ENCODE peak calls at places on chromosomes 4 and X, in seven cellular contexts. Z, T, U, G, S, E and H are unnamed samples.

GRCh38 chr4:88090898-88091297 is 67.5 kb downstream of the ABCG2 start:
- DNase-seq in E (no peak), T (no peak), G (no peak), U (no peak), S (no peak), Z (peak; percentile 48), H (no peak)

GRCh38 chr4:5472166-5472565 is 236.2 kb downstream of the EVC2 start:
- DNase-seq in S (no peak), E (no peak), T (no peak), Z (no peak), U (no peak), G (no peak), H (no peak)

GRCh38 chr4:143616771-143617170 is 83.7 kb downstream of the FREM3 start:
- DNase-seq in E (no peak), S (peak; percentile 95), U (no peak), T (no peak), Z (no peak), G (peak; percentile 84), H (peak; percentile 22)

GRCh38 chr4:10704050-10704810 is 19.7 kb upstream of the CLNK start:
- DNase-seq in Z (no peak), G (no peak), E (no peak), S (peak; percentile 65), T (no peak), U (no peak), H (no peak)

GRCh38 chr4:6891436-6892170 is 18.0 kb upstream of the TBC1D14 start:
- DNase-seq in G (no peak), T (no peak), E (no peak), S (peak; percentile 44), U (no peak), Z (no peak), H (no peak)

GRCh38 chr4:37628977-37629609 is 57.1 kb downstream of the RELL1 start:
- DNase-seq in G (peak; percentile 60), U (no peak), T (no peak), Z (no peak), E (no peak), S (peak; percentile 81), H (no peak)

GRCh38 chr4:20253799-20254409 is 2.2 kb downstream of the SLIT2 start:
- DNase-seq in T (no peak), G (no peak), U (no peak), S (peak; percentile 46), E (peak; percentile 35), Z (no peak), H (peak; percentile 31)

GRCh38 chrX:11319689-11320302 is 26.6 kb downstream of the AMELX start:
- DNase-seq in Z (peak; percentile 70), S (no peak), U (no peak), T (no peak), G (no peak), E (no peak), H (no peak)

GRCh38 chr4:40228497-40229365 is 31.9 kb downstream of the RHOH start:
- DNase-seq in S (no peak), Z (peak; percentile 55), E (peak; percentile 49), T (no peak), G (no peak), U (no peak), H (peak; percentile 58)

GRCh38 chr4:113052379-113052951 is 3.0 kb downstream of the ANK2 start:
- DNase-seq in G (peak; percentile 79), Z (no peak), T (no peak), E (no peak), U (no peak), S (peak; percentile 91), H (peak; percentile 9)

GRCh38 chrX:85379174-85379907 is at the start of gene POF1B:
- DNase-seq in G (peak; percentile 25), E (peak; percentile 29), Z (no peak), T (no peak), S (no peak), U (peak; percentile 56), H (no peak)

GRCh38 chrX:10615931-10616780 is 4.2 kb downstream of the MID1 start:
- DNase-seq in E (peak; percentile 51), Z (no peak), S (peak; percentile 71), U (peak; percentile 34), T (no peak), G (no peak), H (peak; percentile 56)

GRCh38 chr4:182711211-182711610 is 206.0 kb downstream of the DCTD start:
- DNase-seq in S (peak; percentile 33), T (no peak), E (no peak), G (no peak), U (no peak), Z (no peak), H (no peak)

GRCh38 chrX:107827137-107827831 is 1.6 kb downstream of the MID2 start:
- DNase-seq in E (no peak), U (no peak), Z (no peak), T (no peak), G (peak; percentile 4), S (no peak), H (no peak)

GRCh38 chr4:41142356-41142755 is 72.0 kb downstream of the APBB2 start:
- DNase-seq in T (no peak), U (no peak), Z (no peak), E (no peak), S (no peak), G (no peak), H (no peak)

GRCh38 chr4:101265816-101266172 is 81.5 kb downstream of the PPP3CA start:
- DNase-seq in S (no peak), U (no peak), Z (no peak), E (no peak), G (no peak), T (no peak), H (no peak)

GRCh38 chrX:46791927-46792825 is 33.3 kb upstream of the SLC9A7 start:
- DNase-seq in S (peak; percentile 97), U (peak; percentile 57), G (peak; percentile 91), E (peak; percentile 52), T (no peak), Z (no peak), H (peak; percentile 41)

GRCh38 chr4:16029329-16029728 is 54.5 kb downstream of the PROM1 start:
- DNase-seq in S (peak; percentile 82), G (no peak), U (no peak), E (no peak), T (no peak), Z (no peak), H (no peak)

GRCh38 chrX:105662248-105662647 is 160.1 kb upstream of the NRK start:
- DNase-seq in Z (no peak), U (no peak), E (no peak), S (no peak), G (peak; percentile 25), T (no peak), H (no peak)

GRCh38 chr4:15164571-15164970 is 162.3 kb downstream of the CPEB2 start:
- DNase-seq in G (peak; percentile 60), E (no peak), Z (no peak), S (no peak), T (no peak), U (no peak), H (no peak)

GRCh38 chr4:168421671-168422070 is 58.6 kb downstream of the DDX60L start:
- DNase-seq in E (no peak), Z (no peak), T (no peak), G (peak; percentile 96), U (no peak), S (peak; percentile 62), H (no peak)

GRCh38 chrX:15202458-15203177 is 67.3 kb downstream of the ASB9 start:
- DNase-seq in E (no peak), S (peak; percentile 86), T (no peak), U (no peak), G (peak; percentile 68), Z (no peak), H (no peak)

GRCh38 chrX:118807151-118808017 is 16.2 kb upstream of the ZCCHC12 start:
- DNase-seq in T (no peak), S (peak; percentile 24), U (peak; percentile 14), E (peak; percentile 48), Z (peak; percentile 51), G (peak; percentile 29), H (peak; percentile 47)

DNA sequence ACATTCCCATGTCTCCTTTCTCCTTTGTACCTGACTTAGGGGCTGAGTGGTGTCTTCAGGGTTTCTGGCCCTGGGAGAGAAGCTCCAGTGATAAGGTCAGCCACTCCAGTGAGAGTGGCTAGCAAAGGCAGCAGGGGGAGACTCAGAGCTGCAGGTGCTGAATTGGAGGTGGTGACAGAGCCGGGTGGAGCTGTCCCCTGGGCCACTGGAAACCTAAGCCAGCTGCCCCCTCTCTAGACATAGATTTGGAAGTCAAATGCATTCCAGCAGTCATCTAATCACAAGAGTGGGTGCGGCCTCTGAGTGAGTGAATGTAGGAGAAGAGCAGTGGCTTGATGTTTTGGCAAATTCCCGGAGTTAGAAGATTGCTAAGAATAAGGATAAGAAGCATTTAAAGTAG is 28.5 kb downstream of the TRIM2 start:
- DNase-seq in Z (no peak), E (peak; percentile 83), G (peak; percentile 4), T (peak; percentile 38), S (no peak), U (no peak), H (no peak)
- TF ChIP-seq CTCF in Z (peak; percentile 26), E (peak; percentile 68), G (no peak), T (no peak), S (peak; percentile 12), U (no peak), H (peak; percentile 29)

GRCh38 chr4:185227131-185227551 is 17.7 kb downstream of the SNX25 start:
- DNase-seq in G (no peak), T (no peak), Z (no peak), S (no peak), E (no peak), U (no peak), H (no peak)
- TF ChIP-seq CTCF in G (no peak), T (no peak), Z (no peak), S (peak; percentile 31), E (no peak), U (no peak), H (no peak)

GRCh38 chr4:38904090-38904666 is 36.6 kb downstream of the FAM114A1 start:
- DNase-seq in U (no peak), S (no peak), Z (no peak), T (no peak), G (no peak), E (no peak), H (no peak)

GRCh38 chr4:38905657-38906398 is 38.2 kb downstream of the FAM114A1 start:
- DNase-seq in S (no peak), G (no peak), Z (no peak), U (no peak), E (no peak), T (no peak), H (no peak)

GRCh38 chr4:38898245-38898644 is 30.6 kb downstream of the FAM114A1 start:
- DNase-seq in G (no peak), T (no peak), Z (no peak), E (no peak), U (peak; percentile 7), S (no peak), H (no peak)

GRCh38 chr4:38902221-38902620 is 34.6 kb downstream of the FAM114A1 start:
- DNase-seq in S (no peak), G (no peak), U (no peak), E (no peak), T (no peak), Z (no peak), H (no peak)

DNA sequence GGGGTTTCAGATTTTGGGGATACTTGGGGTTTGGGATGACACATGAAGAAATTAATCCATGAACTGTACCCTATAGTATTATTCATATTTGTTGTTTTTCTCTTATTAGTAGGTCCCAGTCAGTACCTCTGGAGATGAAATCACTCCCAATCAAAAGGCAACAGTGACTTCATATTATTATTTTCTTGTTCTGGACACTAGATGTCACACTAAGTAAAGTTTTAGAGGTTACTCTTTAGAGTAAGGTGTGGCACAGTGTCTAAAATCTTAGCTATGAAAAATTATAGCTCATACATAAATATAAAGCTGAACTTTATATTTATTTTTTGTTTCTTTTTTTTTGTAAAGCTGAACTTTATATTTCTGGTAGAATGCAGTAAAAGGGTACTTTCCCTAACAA is 35.1 kb downstream of the FAM114A1 start:
- DNase-seq in G (peak; percentile 17), Z (peak; percentile 63), T (no peak), E (no peak), U (no peak), S (no peak), H (peak; percentile 51)
- TF ChIP-seq CTCF in G (peak; percentile 7), Z (peak; percentile 39), T (no peak), E (peak; percentile 58), U (peak; percentile 46), S (no peak), H (peak; percentile 39)

GRCh38 chr4:138802499-138802898 is 213.1 kb upstream of the NOCT start:
- DNase-seq in G (no peak), S (no peak), Z (no peak), T (no peak), E (no peak), U (no peak), H (no peak)
- TF ChIP-seq CTCF in G (no peak), S (no peak), Z (no peak), T (no peak), E (no peak), U (no peak), H (no peak)